ENCODE peak calls at places on chromosomes 11 and 22, in nine cellular contexts. Z is stomach, P is GM12865, O is brain microvascular endothelial cell, Y is sigmoid colon, T is epithelial cell of esophagus, B is HCT116, K is type B pancreatic cell, W is H1. V is an unnamed sample.

GRCh38 chr11:93614111-93614784 is 47.2 kb upstream of the CEP295 start:
- DNase-seq in Z (no peak), P (peak), O (no peak), Y (no peak), T (no peak), B (peak), K (no peak), W (no peak), V (no peak)

GRCh38 chr11:119180729-119181676 is 4.3 kb upstream of the NHERF4 start:
- DNase-seq in Z (no peak), P (no peak), O (no peak), Y (no peak), T (no peak), B (no peak), K (no peak), W (no peak), V (no peak)

GRCh38 chr22:37757663-37758062 is 50.1 kb upstream of the GCAT start:
- DNase-seq in Z (no peak), P (no peak), O (no peak), Y (no peak), T (no peak), B (no peak), K (no peak), W (no peak), V (no peak)

GRCh38 chr11:120717042-120717441 is 205.5 kb downstream of the GRIK4 start:
- DNase-seq in Z (no peak), P (no peak), O (no peak), Y (no peak), T (no peak), B (no peak), K (peak), W (no peak), V (no peak)

GRCh38 chr22:45952151-45952550 is 24.8 kb downstream of the WNT7B start:
- DNase-seq in Z (no peak), P (no peak), O (no peak), Y (no peak), T (no peak), B (no peak), K (no peak), W (no peak), V (no peak)

GRCh38 chr22:27801197-27801615 is 350 bp downstream of the MN1 start:
- DNase-seq in Z (peak), P (peak), O (no peak), Y (no peak), T (peak), B (no peak), K (no peak), W (peak), V (peak)

GRCh38 chr11:94046796-94047195 is 25.6 kb downstream of the HEPHL1 start:
- DNase-seq in Z (no peak), P (no peak), O (no peak), Y (no peak), T (peak), B (no peak), K (no peak), W (no peak), V (no peak)

GRCh38 chr11:126716456-126717083 is 284.0 kb downstream of the KIRREL3 start:
- DNase-seq in Z (peak), P (peak), O (peak), Y (no peak), T (no peak), B (peak), K (no peak), W (peak), V (no peak)

GRCh38 chr11:124823512-124824376 is 23.5 kb upstream of the MSANTD2 start:
- DNase-seq in Z (no peak), P (no peak), O (no peak), Y (no peak), T (no peak), B (no peak), K (no peak), W (no peak), V (no peak)

GRCh38 chr11:119306373-119306890 is 10.5 kb downstream of the MCAM start:
- DNase-seq in Z (no peak), P (no peak), O (peak), Y (no peak), T (no peak), B (no peak), K (no peak), W (no peak), V (no peak)

GRCh38 chr11:47499614-47500013 is 50.7 kb upstream of the RAPSN start:
- DNase-seq in Z (no peak), P (no peak), O (no peak), Y (no peak), T (no peak), B (no peak), K (no peak), W (no peak), V (no peak)

GRCh38 chr22:23906641-23907040 is 12.5 kb downstream of the MIF start:
- DNase-seq in Z (no peak), P (no peak), O (no peak), Y (no peak), T (no peak), B (no peak), K (no peak), W (no peak), V (no peak)

GRCh38 chr11:92397356-92397755 is 172.7 kb downstream of the FAT3 start:
- DNase-seq in Z (no peak), P (no peak), O (no peak), Y (no peak), T (no peak), B (no peak), K (no peak), W (no peak), V (no peak)

DNA sequence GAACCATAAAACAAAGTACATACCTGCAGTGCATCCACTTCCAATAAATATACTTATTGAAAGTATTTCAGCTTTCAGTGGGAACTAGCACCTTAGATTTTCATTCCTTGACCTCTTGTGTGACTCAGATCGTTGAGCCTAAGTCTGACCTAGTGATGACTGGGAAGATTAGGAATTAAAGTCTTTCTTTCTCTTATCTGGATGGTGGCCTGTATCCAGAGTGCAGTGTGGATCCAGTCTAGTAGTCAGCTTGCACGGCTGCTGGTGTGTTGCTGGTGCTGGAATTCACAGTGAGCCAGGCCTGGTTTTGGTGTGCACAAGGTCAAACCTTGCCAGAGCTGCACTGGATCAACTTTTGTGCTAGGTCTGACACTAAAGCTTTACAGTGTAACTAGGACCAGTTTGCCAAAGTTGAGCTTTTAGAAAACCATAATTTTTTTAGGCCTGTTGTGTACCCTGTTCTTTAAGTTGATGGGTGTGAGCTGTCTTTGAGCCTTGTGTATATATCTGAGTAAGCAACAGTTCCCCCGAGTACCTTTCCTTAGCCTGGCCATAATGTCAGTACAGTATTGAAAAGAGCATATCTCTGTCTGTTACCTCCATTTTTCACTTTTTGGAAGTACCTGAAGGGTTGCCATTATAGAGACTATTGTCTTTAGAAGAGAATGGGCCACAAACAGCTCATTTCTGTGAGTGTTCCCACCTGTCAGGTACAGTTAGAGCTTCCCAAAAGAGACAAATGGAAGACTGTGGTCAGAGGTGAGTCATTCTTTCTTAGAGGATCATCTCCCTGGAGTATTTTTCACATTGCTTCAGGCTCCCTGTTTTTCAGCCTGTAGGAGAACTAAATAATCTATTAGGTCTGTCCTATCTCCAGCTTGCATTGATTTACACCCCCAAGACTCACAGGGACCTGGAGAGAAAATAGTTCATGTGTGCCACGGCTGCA is 89.8 kb downstream of the ALX4 start:
- DNase-seq in Z (no peak), P (no peak), O (no peak), Y (no peak), T (peak), B (no peak), K (no peak), W (no peak), V (no peak)
- TF ChIP-seq CTCF in Z (no peak), P (no peak), O (no peak), Y (no peak), T (no peak), B (no peak), K (no peak), W (no peak), V (no peak)

DNA sequence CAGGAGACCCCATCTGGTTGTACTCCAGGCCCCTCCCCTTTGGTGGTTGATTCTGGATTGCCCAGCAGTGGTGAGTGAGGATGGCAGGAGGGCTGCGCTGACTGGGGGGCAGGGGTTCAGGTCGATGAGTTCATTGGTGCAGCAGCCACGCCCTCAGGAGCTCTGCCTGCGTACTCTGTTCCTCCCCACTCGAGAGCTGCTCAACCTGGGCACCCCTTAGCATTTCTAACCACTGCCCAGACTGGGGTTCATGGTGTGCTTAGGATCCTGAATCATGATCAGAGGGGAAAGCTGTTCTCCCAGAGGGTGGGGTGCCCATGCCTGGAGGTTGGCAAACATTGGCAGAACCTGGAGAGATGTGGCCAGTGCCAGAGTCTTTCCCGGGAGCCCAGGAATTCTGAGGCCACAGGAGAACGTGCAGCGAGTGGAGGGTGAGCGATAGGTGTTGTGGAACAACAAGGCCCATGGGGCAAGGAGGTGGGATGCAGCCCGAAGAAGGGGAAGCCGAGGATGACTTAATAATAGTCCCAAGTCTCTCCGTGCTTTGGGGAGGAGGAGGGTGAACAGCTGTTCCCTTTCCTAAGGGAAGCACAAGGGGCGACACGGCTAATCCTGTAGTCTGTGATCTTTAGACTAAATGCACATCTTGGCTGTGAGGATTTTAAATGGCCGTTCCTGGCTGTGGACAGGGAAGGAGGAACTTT is 75.5 kb downstream of the SCN3B start:
- DNase-seq in Z (no peak), P (no peak), O (no peak), Y (no peak), T (no peak), B (no peak), K (no peak), W (no peak), V (no peak)
- TF ChIP-seq CTCF in Z (no peak), P (no peak), O (no peak), Y (no peak), T (no peak), B (no peak), K (no peak), W (no peak), V (no peak)

GRCh38 chr11:65425105-65425970 is 2.7 kb downstream of the NEAT1 start:
- DNase-seq in Z (peak), P (peak), O (peak), Y (peak), T (peak), B (peak), K (no peak), W (no peak), V (no peak)
- TF ChIP-seq CTCF in Z (no peak), P (no peak), O (peak), Y (no peak), T (peak), B (no peak), K (peak), W (no peak), V (no peak)

GRCh38 chr11:15705886-15706285 is 591.2 kb downstream of the INSC start:
- DNase-seq in Z (no peak), P (no peak), O (no peak), Y (no peak), T (no peak), B (no peak), K (no peak), W (no peak), V (no peak)
- TF ChIP-seq CTCF in Z (no peak), P (no peak), O (no peak), Y (no peak), T (no peak), B (no peak), K (no peak), W (no peak), V (no peak)

GRCh38 chr22:22684605-22685561 is 40.5 kb downstream of the GGTLC2 start:
- DNase-seq in Z (no peak), P (peak), O (peak), Y (peak), T (no peak), B (no peak), K (no peak), W (peak), V (no peak)

GRCh38 chr22:22683668-22684361 is 39.4 kb downstream of the GGTLC2 start:
- DNase-seq in Z (no peak), P (no peak), O (no peak), Y (no peak), T (no peak), B (no peak), K (no peak), W (no peak), V (no peak)

GRCh38 chr22:22682196-22682595 is 37.8 kb downstream of the GGTLC2 start:
- DNase-seq in Z (no peak), P (no peak), O (no peak), Y (no peak), T (no peak), B (no peak), K (no peak), W (no peak), V (no peak)

GRCh38 chr22:22681221-22681739 is 36.9 kb downstream of the GGTLC2 start:
- DNase-seq in Z (no peak), P (no peak), O (peak), Y (no peak), T (no peak), B (no peak), K (no peak), W (no peak), V (no peak)

DNA sequence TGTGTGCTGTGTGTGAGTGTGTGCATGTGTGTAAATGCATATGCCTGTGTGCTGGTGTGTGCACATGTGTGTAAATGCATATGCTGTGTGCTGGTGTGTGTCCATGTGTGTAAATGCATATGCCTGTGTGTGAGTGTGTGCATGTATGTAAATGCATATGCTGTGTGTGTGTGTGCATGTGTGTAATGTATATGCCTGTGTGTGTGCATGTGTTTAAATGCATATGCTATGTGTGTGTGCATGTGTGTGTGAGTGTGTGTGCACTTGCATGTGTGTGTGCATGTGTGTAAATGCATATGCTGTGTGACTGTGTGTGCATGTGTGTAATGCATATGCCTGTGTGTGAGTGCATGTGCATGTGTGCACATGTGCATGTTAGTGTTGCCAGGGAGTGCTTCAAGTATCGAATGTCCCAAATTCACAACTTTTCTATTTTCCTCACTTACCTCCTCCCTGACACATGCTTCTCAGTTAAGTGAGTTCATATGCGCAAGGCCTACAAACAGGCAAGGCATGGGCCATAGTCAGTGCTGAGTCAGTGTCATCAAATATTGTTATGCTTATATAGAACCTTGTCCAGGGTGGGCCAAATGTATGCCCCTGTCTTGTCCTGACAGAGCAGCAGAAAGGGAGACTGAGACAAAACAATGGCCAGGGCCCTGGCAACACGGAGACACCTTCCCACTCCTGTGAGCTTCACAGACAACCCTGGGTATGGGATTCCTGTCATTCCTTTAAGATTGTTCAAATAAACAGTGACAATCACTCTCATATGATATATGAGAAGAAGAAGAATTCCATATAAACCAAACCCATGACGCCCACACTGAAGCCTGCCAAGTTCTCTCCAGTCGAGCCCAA is 38.6 kb downstream of the GGTLC2 start:
- DNase-seq in Z (no peak), P (no peak), O (peak), Y (no peak), T (no peak), B (no peak), K (no peak), W (no peak), V (no peak)
- TF ChIP-seq CTCF in Z (no peak), P (no peak), O (no peak), Y (no peak), T (no peak), B (no peak), K (no peak), W (no peak), V (no peak)

DNA sequence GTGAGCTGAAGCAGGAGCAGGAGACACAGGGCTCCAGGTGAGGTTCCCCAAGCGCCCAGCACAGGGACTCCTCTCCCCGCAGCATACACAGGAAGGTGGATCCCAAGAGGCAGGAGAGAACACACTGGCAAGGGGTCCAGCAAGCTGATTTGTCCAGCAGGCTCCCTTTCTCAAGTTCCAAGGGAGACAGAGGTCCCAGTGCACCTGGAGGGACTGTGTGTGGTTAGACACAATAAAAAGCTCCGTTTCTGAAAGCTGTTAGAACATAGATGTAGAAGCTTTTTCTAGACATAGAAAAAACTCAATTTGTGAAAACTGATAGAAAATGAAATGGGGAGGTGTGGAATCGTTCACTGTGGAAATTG is 1.8 kb downstream of the CALCB start:
- DNase-seq in Z (no peak), P (no peak), O (no peak), Y (no peak), T (no peak), B (no peak), K (no peak), W (no peak), V (no peak)
- TF ChIP-seq CTCF in Z (no peak), P (no peak), O (no peak), Y (no peak), T (no peak), B (no peak), K (peak), W (no peak), V (no peak)

V was measured in activated B cell treated with CpG ODN at 0.5 μM for 24 hours.